ENCODE peak calls at places on chromosomes 6 and 20, in seven cellular contexts. One of them, this sample, is unnamed.

GRCh38 chr6:81465859-81466258 is 286.6 kb downstream of the TENT5A start:
- DNase-seq in HCT116: peak
- DNase-seq in SK-N-SH: peak
- DNase-seq in GM12878: no peak
- DNase-seq in K562: no peak
- DNase-seq in H1: no peak
- DNase-seq in HepG2: peak
- DNase-seq in this sample: no peak

GRCh38 chr20:5746064-5746463 is 4.1 kb upstream of the SHLD1 start:
- DNase-seq in HCT116: no peak
- DNase-seq in SK-N-SH: no peak
- DNase-seq in GM12878: no peak
- DNase-seq in K562: no peak
- DNase-seq in H1: no peak
- DNase-seq in HepG2: no peak
- DNase-seq in this sample: no peak

GRCh38 chr6:34451192-34451591 is 14.7 kb upstream of the PACSIN1 start:
- DNase-seq in HCT116: no peak
- DNase-seq in SK-N-SH: no peak
- DNase-seq in GM12878: no peak
- DNase-seq in K562: no peak
- DNase-seq in H1: no peak
- DNase-seq in HepG2: no peak
- DNase-seq in this sample: no peak

GRCh38 chr6:166005846-166006592 is 161.6 kb downstream of the TBXT start:
- DNase-seq in HCT116: no peak
- DNase-seq in SK-N-SH: peak
- DNase-seq in GM12878: no peak
- DNase-seq in K562: no peak
- DNase-seq in H1: no peak
- DNase-seq in HepG2: no peak
- DNase-seq in this sample: no peak

GRCh38 chr6:105235155-105235554 is 55.3 kb upstream of the POPDC3 start:
- DNase-seq in HCT116: no peak
- DNase-seq in SK-N-SH: no peak
- DNase-seq in GM12878: no peak
- DNase-seq in K562: no peak
- DNase-seq in H1: no peak
- DNase-seq in HepG2: no peak
- DNase-seq in this sample: no peak

GRCh38 chr6:121201108-121201507 is 133.2 kb downstream of the TBC1D32 start:
- DNase-seq in HCT116: no peak
- DNase-seq in SK-N-SH: no peak
- DNase-seq in GM12878: no peak
- DNase-seq in K562: no peak
- DNase-seq in H1: no peak
- DNase-seq in HepG2: no peak
- DNase-seq in this sample: no peak

GRCh38 chr6:73393278-73393677 is 1.4 kb upstream of the DDX43 start:
- DNase-seq in HCT116: no peak
- DNase-seq in SK-N-SH: no peak
- DNase-seq in GM12878: no peak
- DNase-seq in K562: no peak
- DNase-seq in H1: no peak
- DNase-seq in HepG2: no peak
- DNase-seq in this sample: no peak

GRCh38 chr6:143802833-143803565 is 40.1 kb upstream of the LTV1 start:
- DNase-seq in HCT116: no peak
- DNase-seq in SK-N-SH: no peak
- DNase-seq in GM12878: no peak
- DNase-seq in K562: no peak
- DNase-seq in H1: no peak
- DNase-seq in HepG2: no peak
- DNase-seq in this sample: no peak

GRCh38 chr6:162856885-162857284 is 129.1 kb downstream of the PACRG start:
- DNase-seq in HCT116: peak
- DNase-seq in SK-N-SH: peak
- DNase-seq in GM12878: no peak
- DNase-seq in K562: no peak
- DNase-seq in H1: no peak
- DNase-seq in HepG2: peak
- DNase-seq in this sample: peak

GRCh38 chr6:7424058-7424457 is 34.5 kb downstream of the RIOK1 start:
- DNase-seq in HCT116: no peak
- DNase-seq in SK-N-SH: no peak
- DNase-seq in GM12878: no peak
- DNase-seq in K562: no peak
- DNase-seq in H1: no peak
- DNase-seq in HepG2: no peak
- DNase-seq in this sample: no peak

GRCh38 chr20:4956200-4956810 is 45.0 kb downstream of the SLC23A2 start:
- DNase-seq in HCT116: peak
- DNase-seq in SK-N-SH: peak
- DNase-seq in GM12878: no peak
- DNase-seq in K562: peak
- DNase-seq in H1: no peak
- DNase-seq in HepG2: peak
- DNase-seq in this sample: peak

GRCh38 chr20:57769756-57770155 is 59.9 kb upstream of the PMEPA1 start:
- DNase-seq in HCT116: no peak
- DNase-seq in SK-N-SH: no peak
- DNase-seq in GM12878: no peak
- DNase-seq in K562: no peak
- DNase-seq in H1: no peak
- DNase-seq in HepG2: no peak
- DNase-seq in this sample: no peak

GRCh38 chr20:32672982-32673727 is 586 bp downstream of the C20orf203 start:
- DNase-seq in HCT116: no peak
- DNase-seq in SK-N-SH: no peak
- DNase-seq in GM12878: no peak
- DNase-seq in K562: peak
- DNase-seq in H1: no peak
- DNase-seq in HepG2: no peak
- DNase-seq in this sample: no peak

GRCh38 chr6:164756142-164756541 is 553.3 kb downstream of the C6orf118 start:
- DNase-seq in HCT116: no peak
- DNase-seq in SK-N-SH: no peak
- DNase-seq in GM12878: no peak
- DNase-seq in K562: no peak
- DNase-seq in H1: no peak
- DNase-seq in HepG2: no peak
- DNase-seq in this sample: no peak

GRCh38 chr6:133241088-133241900 is at the start of gene EYA4:
- DNase-seq in HCT116: no peak
- DNase-seq in SK-N-SH: peak
- DNase-seq in GM12878: no peak
- DNase-seq in K562: no peak
- DNase-seq in H1: peak
- DNase-seq in HepG2: no peak
- DNase-seq in this sample: no peak

GRCh38 chr6:43292763-43293318 is 5.2 kb upstream of the SLC22A7 start:
- DNase-seq in HCT116: no peak
- DNase-seq in SK-N-SH: no peak
- DNase-seq in GM12878: no peak
- DNase-seq in K562: no peak
- DNase-seq in H1: no peak
- DNase-seq in HepG2: no peak
- DNase-seq in this sample: no peak

GRCh38 chr20:64240243-64241015 is 15.1 kb upstream of the PCMTD2 start:
- DNase-seq in HCT116: no peak
- DNase-seq in SK-N-SH: no peak
- DNase-seq in GM12878: no peak
- DNase-seq in K562: no peak
- DNase-seq in H1: no peak
- DNase-seq in HepG2: no peak
- DNase-seq in this sample: no peak

GRCh38 chr6:41367700-41368099 is 32.3 kb downstream of the NCR2 start:
- DNase-seq in HCT116: peak
- DNase-seq in SK-N-SH: peak
- DNase-seq in GM12878: no peak
- DNase-seq in K562: peak
- DNase-seq in H1: peak
- DNase-seq in HepG2: peak
- DNase-seq in this sample: peak

GRCh38 chr6:127971945-127972391 is 71.1 kb upstream of the THEMIS start:
- DNase-seq in HCT116: no peak
- DNase-seq in SK-N-SH: no peak
- DNase-seq in GM12878: no peak
- DNase-seq in K562: no peak
- DNase-seq in H1: no peak
- DNase-seq in HepG2: peak
- DNase-seq in this sample: peak

GRCh38 chr6:146470091-146470770 is 73.4 kb upstream of the RAB32 start:
- DNase-seq in HCT116: no peak
- DNase-seq in SK-N-SH: no peak
- DNase-seq in GM12878: no peak
- DNase-seq in K562: no peak
- DNase-seq in H1: no peak
- DNase-seq in HepG2: no peak
- DNase-seq in this sample: no peak

GRCh38 chr6:128630213-128630612 is 109.8 kb upstream of the PTPRK start:
- DNase-seq in HCT116: no peak
- DNase-seq in SK-N-SH: no peak
- DNase-seq in GM12878: no peak
- DNase-seq in K562: no peak
- DNase-seq in H1: no peak
- DNase-seq in HepG2: no peak
- DNase-seq in this sample: no peak

GRCh38 chr6:153131037-153131981 is at the start of gene RGS17:
- DNase-seq in HCT116: no peak
- DNase-seq in SK-N-SH: peak
- DNase-seq in GM12878: no peak
- DNase-seq in K562: no peak
- DNase-seq in H1: peak
- DNase-seq in HepG2: no peak
- DNase-seq in this sample: no peak

GRCh38 chr6:150250826-150251225 is 108.0 kb downstream of the PPP1R14C start:
- DNase-seq in HCT116: no peak
- DNase-seq in SK-N-SH: no peak
- DNase-seq in GM12878: no peak
- DNase-seq in K562: peak
- DNase-seq in H1: no peak
- DNase-seq in HepG2: no peak
- DNase-seq in this sample: peak
- TF ChIP-seq JUND in HCT116: no peak
- TF ChIP-seq JUND in SK-N-SH: no peak
- TF ChIP-seq JUND in GM12878: no peak
- TF ChIP-seq JUND in K562: peak
- TF ChIP-seq JUND in H1: no peak
- TF ChIP-seq JUND in HepG2: no peak
- TF ChIP-seq JUND in this sample: no peak

GRCh38 chr20:1275919-1276318 is 9.8 kb downstream of the SNPH start:
- DNase-seq in HCT116: no peak
- DNase-seq in SK-N-SH: no peak
- DNase-seq in GM12878: no peak
- DNase-seq in K562: no peak
- DNase-seq in H1: peak
- DNase-seq in HepG2: no peak
- DNase-seq in this sample: no peak
- TF ChIP-seq JUND in HCT116: no peak
- TF ChIP-seq JUND in SK-N-SH: no peak
- TF ChIP-seq JUND in GM12878: no peak
- TF ChIP-seq JUND in K562: no peak
- TF ChIP-seq JUND in H1: no peak
- TF ChIP-seq JUND in HepG2: no peak
- TF ChIP-seq JUND in this sample: no peak

GRCh38 chr6:142446576-142446975 is 144.8 kb downstream of the ADGRG6 start:
- DNase-seq in HCT116: no peak
- DNase-seq in SK-N-SH: no peak
- DNase-seq in GM12878: no peak
- DNase-seq in K562: no peak
- DNase-seq in H1: no peak
- DNase-seq in HepG2: no peak
- DNase-seq in this sample: no peak
- TF ChIP-seq JUND in HCT116: no peak
- TF ChIP-seq JUND in SK-N-SH: no peak
- TF ChIP-seq JUND in GM12878: no peak
- TF ChIP-seq JUND in K562: no peak
- TF ChIP-seq JUND in H1: no peak
- TF ChIP-seq JUND in HepG2: no peak
- TF ChIP-seq JUND in this sample: no peak

DNA sequence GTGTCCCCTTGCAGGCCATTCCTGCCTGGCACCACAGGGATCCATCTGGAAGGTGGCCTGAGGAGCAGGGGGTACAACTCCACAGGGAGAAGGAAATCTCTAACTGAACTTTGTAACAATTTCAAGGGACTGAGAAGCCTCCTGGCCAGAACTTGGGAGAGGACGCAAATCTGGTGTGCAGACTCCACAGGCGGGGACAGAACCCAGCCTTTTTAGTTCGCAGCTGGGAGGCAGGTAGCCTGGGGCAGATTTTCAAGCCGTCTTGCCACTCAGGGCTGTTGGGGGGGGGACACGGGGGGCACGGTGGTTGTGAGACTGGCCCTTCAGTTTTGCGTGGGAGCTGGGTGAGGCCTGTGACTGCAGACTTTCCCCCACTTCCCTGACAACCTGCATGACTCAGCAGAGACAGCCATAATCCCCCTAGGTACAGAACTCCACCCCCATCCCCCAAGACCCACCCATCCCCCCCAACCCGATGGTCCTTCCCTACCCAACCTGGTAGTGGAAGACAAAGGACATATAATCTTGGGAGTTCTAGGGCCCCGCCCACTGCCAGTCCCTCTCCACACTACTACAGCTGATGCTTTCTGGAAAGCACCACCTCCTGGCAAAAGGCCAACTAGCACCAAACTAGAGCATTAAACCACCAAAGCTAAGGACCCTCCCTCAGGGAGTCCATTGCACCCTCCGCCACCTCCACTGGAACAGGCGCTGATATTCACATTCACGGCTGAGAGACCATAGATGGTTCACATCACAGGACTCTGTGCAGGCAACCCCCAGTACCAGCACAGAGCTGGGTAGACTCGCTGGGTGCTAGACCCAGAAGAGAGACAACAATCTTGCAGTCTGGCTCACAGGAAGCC is 3.0 kb upstream of the HUS1B start:
- DNase-seq in HCT116: no peak
- DNase-seq in SK-N-SH: no peak
- DNase-seq in GM12878: no peak
- DNase-seq in K562: peak
- DNase-seq in H1: peak
- DNase-seq in HepG2: no peak
- DNase-seq in this sample: no peak
- TF ChIP-seq JUND in HCT116: no peak
- TF ChIP-seq JUND in SK-N-SH: no peak
- TF ChIP-seq JUND in GM12878: no peak
- TF ChIP-seq JUND in K562: peak
- TF ChIP-seq JUND in H1: no peak
- TF ChIP-seq JUND in HepG2: no peak
- TF ChIP-seq JUND in this sample: no peak

DNA sequence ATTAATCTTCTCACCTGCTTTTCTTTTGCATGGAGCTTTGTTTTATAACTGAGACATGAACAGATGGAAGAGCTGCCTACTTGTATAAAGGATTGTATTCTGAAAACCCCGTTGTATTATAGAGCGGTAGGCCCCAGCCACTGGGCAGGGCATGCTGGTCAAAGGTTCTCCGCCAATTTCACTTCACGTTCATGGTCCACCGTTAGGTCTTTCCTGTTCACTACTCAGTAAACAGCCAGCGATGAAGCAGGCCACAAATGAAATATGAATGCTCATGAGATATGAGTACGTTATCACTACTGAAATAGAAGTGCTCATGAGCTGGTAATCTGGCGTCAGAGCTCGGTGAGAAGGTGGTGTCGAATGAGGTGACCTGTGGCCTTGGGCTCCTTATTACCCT is 16.5 kb downstream of the EDN3 start:
- DNase-seq in HCT116: no peak
- DNase-seq in SK-N-SH: no peak
- DNase-seq in GM12878: no peak
- DNase-seq in K562: no peak
- DNase-seq in H1: no peak
- DNase-seq in HepG2: no peak
- DNase-seq in this sample: no peak
- TF ChIP-seq JUND in HCT116: no peak
- TF ChIP-seq JUND in SK-N-SH: no peak
- TF ChIP-seq JUND in GM12878: no peak
- TF ChIP-seq JUND in K562: no peak
- TF ChIP-seq JUND in H1: no peak
- TF ChIP-seq JUND in HepG2: no peak
- TF ChIP-seq JUND in this sample: no peak

This sample was measured in T47D.